ENCODE peak calls at places on chromosomes 11 and 22, in eight cellular contexts. B, I, F, C, L, V, E and U are unnamed samples.

GRCh38 chr11:12224537-12224893 is 114.1 kb downstream of the MICAL2 start:
- DNase-seq in I (peak; percentile 77), L (peak; percentile 38), F (peak; percentile 86), C (peak; percentile 82), B (peak; percentile 90), E (peak; percentile 94), V (peak; percentile 90), U (peak; percentile 96)

GRCh38 chr22:39306456-39307361 is 12.7 kb downstream of the RPL3 start:
- DNase-seq in C (no peak), L (no peak), F (peak; percentile 32), I (no peak), V (peak; percentile 40), E (no peak), B (peak; percentile 38), U (no peak)

GRCh38 chr22:31739795-31740201 is 10.1 kb downstream of the PRR14L start:
- DNase-seq in I (no peak), L (peak; percentile 44), F (no peak), C (no peak), E (no peak), V (no peak), B (no peak), U (no peak)

GRCh38 chr11:92225206-92225562 is 566 bp downstream of the FAT3 start:
- DNase-seq in C (no peak), F (no peak), V (no peak), B (no peak), E (no peak), I (peak; percentile 81), L (no peak), U (no peak)

GRCh38 chr11:112157274-112157766 is 6.6 kb downstream of the IL18 start:
- DNase-seq in B (no peak), C (no peak), I (no peak), E (peak; percentile 100), L (peak; percentile 40), F (no peak), V (no peak), U (peak; percentile 86)

GRCh38 chr11:2257023-2257700 is 13.2 kb downstream of the ASCL2 start:
- DNase-seq in L (no peak), F (no peak), V (no peak), E (no peak), I (peak; percentile 67), C (peak; percentile 40), B (no peak), U (peak; percentile 44)

GRCh38 chr22:26756675-26757293 is 99.4 kb downstream of the MIAT start:
- DNase-seq in C (peak; percentile 64), B (peak; percentile 20), F (peak; percentile 6), I (peak; percentile 91), L (peak; percentile 54), E (peak; percentile 36), V (peak; percentile 37), U (peak; percentile 60)

GRCh38 chr11:75924966-75925784 is 110.2 kb downstream of the UVRAG start:
- DNase-seq in I (no peak), C (no peak), B (no peak), F (no peak), L (no peak), V (no peak), E (no peak), U (no peak)

GRCh38 chr11:62137881-62138629 is 14.2 kb downstream of the INCENP start:
- DNase-seq in B (no peak), F (no peak), C (no peak), E (no peak), I (no peak), L (no peak), V (no peak), U (no peak)

GRCh38 chr11:75031224-75031753 is 42.6 kb downstream of the NEU3 start:
- DNase-seq in L (no peak), I (no peak), C (no peak), V (no peak), B (no peak), F (no peak), E (peak; percentile 97), U (peak; percentile 4)

GRCh38 chr22:50188356-50188755 is 2.6 kb downstream of the TRABD start:
- DNase-seq in L (no peak), B (no peak), I (peak; percentile 62), V (no peak), E (no peak), F (no peak), C (no peak), U (no peak)

GRCh38 chr22:50186181-50186731 is 543 bp downstream of the TRABD start:
- DNase-seq in C (no peak), I (peak; percentile 89), E (no peak), V (no peak), F (no peak), L (no peak), B (no peak), U (no peak)

GRCh38 chr22:50185384-50186087 is at the start of gene TRABD:
- DNase-seq in C (peak; percentile 86), V (peak; percentile 90), I (peak; percentile 98), F (peak; percentile 82), E (peak; percentile 82), B (peak; percentile 88), L (peak; percentile 91), U (peak; percentile 70)

GRCh38 chr22:50184541-50185383 is 951 bp upstream of the TRABD start:
- DNase-seq in L (peak; percentile 18), I (peak; percentile 89), C (no peak), E (no peak), V (no peak), B (no peak), F (no peak), U (no peak)

DNA sequence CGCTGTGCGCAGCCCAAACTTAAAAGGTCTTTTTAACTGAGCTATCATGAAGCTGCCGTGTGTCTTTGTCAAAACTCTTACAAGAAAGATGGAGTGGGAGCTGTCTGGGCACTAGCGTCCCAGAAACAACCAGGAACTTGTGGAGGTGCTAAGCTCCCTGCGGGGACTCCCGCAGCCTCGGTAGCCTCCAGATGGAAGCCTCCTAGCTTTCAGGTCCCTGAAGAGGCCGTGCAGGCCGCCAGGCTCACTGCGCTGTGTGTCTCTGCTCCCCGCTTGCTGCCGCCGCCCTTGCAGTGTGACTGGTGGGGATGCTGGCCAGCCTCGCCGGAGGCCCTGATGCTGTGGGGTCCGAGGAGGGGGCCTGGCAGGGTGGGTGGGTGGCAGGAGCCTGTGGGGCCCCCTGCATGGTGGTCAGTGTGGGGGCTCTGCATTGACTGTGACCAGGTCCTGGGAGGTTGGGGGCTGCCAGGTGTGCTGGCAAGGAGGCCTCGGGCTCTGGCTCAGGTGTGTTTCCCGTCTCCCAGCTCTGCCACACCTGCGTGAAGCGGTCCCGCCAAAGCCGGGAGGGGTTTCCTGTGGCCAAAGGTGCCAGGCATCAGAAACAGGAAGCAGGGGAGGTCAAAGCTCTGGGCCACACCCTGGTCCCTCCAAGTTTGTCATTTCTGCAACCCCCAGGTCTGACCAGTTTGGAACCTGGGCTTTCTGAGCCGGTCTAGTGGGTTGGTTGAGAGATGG is 1.2 kb downstream of the TRABD start:
- DNase-seq in B (no peak), C (no peak), E (peak; percentile 25), I (peak; percentile 82), F (peak; percentile 33), V (no peak), L (no peak), U (no peak)
- H3K27ac ChIP-seq in B (peak overlapping the region; percentile 77), C (peak overlapping the region; percentile 85), E (peak overlapping the region; percentile 63), I (peak overlapping the region; percentile 84), F (peak overlapping the region; percentile 61), V (peak overlapping the region; percentile 68), L (peak overlapping the region; percentile 71), U (no peak overlapping the region)

DNA sequence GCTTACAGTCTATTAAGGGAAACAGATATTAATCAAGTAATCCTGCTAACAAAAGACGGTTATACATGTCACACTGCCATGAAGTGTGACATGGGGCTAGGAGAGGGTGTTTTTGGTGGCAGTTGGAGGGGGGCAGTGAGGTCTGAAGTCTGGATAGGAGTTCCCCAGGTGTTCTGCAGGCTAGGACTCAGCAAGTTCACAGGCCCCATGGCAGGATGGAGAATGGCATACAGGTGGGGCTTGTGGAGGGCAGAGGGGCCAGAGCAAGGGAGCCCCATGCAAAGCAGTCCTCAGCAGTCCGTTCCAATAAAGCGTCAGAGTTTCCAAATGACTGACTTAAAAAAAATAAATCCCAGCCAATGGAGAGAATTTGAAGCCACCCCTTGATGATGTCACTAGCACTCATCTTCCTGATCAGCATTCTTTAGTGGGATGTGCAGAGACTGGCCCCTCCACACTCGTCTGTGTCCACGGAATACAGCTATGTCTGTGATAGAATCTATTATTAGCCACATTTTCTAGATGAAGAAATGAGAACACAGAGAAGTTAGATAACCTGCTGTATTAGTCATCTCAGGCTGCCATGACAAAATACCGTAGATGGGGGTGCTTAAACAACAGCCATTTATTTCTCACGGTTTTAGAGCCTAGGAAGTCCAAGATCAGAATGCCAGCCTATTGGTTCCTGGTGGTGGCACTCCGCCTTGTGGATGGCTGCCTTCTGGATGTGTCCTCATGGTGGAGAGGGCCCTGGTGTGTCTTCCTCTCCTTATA is 32.6 kb downstream of the PRDM11 start:
- DNase-seq in E (peak; percentile 71), F (no peak), L (no peak), I (no peak), V (no peak), B (no peak), C (peak; percentile 59), U (peak; percentile 20)
- H3K27ac ChIP-seq in E (no peak overlapping the region), F (no peak overlapping the region), L (peak overlapping the region; percentile 92), I (peak overlapping the region; percentile 95), V (no peak overlapping the region), B (no peak overlapping the region), C (peak overlapping the region; percentile 93), U (no peak overlapping the region)

GRCh38 chr11:60772666-60773065 is 12.5 kb upstream of the MS4A10 start:
- DNase-seq in I (no peak), C (no peak), L (no peak), V (no peak), B (no peak), F (no peak), E (no peak), U (no peak)
- H3K27ac ChIP-seq in I (no peak overlapping the region), C (no peak overlapping the region), L (no peak overlapping the region), V (no peak overlapping the region), B (no peak overlapping the region), F (no peak overlapping the region), E (no peak overlapping the region), U (no peak overlapping the region)

GRCh38 chr11:89489930-89490329 is 1.2 kb downstream of the NOX4 start:
- DNase-seq in V (no peak), I (no peak), B (no peak), E (peak; percentile 76), C (no peak), F (no peak), L (no peak), U (no peak)
- H3K27ac ChIP-seq in V (no peak overlapping the region), I (no peak overlapping the region), B (no peak overlapping the region), E (no peak overlapping the region), C (no peak overlapping the region), F (no peak overlapping the region), L (no peak overlapping the region), U (no peak overlapping the region)

GRCh38 chr11:116731097-116731761 is 41.6 kb downstream of the BUD13 start:
- DNase-seq in E (peak; percentile 10), F (no peak), L (no peak), V (no peak), C (no peak), I (no peak), B (no peak), U (no peak)
- H3K27ac ChIP-seq in E (no peak overlapping the region), F (no peak overlapping the region), L (no peak overlapping the region), V (no peak overlapping the region), C (no peak overlapping the region), I (no peak overlapping the region), B (no peak overlapping the region), U (no peak overlapping the region)

GRCh38 chr22:36510966-36511881 is 4.4 kb upstream of the FOXRED2 start:
- DNase-seq in L (peak; percentile 34), C (no peak), V (no peak), I (no peak), E (peak; percentile 51), B (peak; percentile 28), F (no peak), U (peak; percentile 46)
- H3K27ac ChIP-seq in L (no peak overlapping the region), C (no peak overlapping the region), V (no peak overlapping the region), I (peak overlapping the region; percentile 12), E (no peak overlapping the region), B (no peak overlapping the region), F (no peak overlapping the region), U (no peak overlapping the region)